ENCODE peak calls at places on chromosomes 6 and 20, in seven cellular contexts. H is iPS-NIHi11, Z is midbrain, I is cardiac fibroblast, G is GF-D8, Y is WTC11, K is ACHN. X is an unnamed sample.
A peak's percentile ranks its signal among the peaks of the same experiment; 100 is the strongest.

GRCh38 chr6:139546117-139546495 is 171.7 kb upstream of the CITED2 start:
- DNase-seq in H (no peak), Z (no peak), I (no peak), G (no peak), Y (no peak), K (no peak), X (no peak)

GRCh38 chr6:140059947-140060346 is 685.5 kb upstream of the CITED2 start:
- DNase-seq in H (no peak), Z (no peak), I (no peak), G (no peak), Y (no peak), K (no peak), X (no peak)

GRCh38 chr6:119749341-119749740 is 399.8 kb upstream of the MAN1A1 start:
- DNase-seq in H (no peak), Z (no peak), I (no peak), G (no peak), Y (no peak), K (no peak), X (no peak)

GRCh38 chr6:20900396-20901160 is 366.3 kb downstream of the CDKAL1 start:
- DNase-seq in H (no peak), Z (no peak), I (no peak), G (no peak), Y (no peak), K (no peak), X (no peak)

GRCh38 chr6:32239462-32239861 is 15.6 kb upstream of the NOTCH4 start:
- DNase-seq in H (no peak), Z (no peak), I (no peak), G (no peak), Y (no peak), K (no peak), X (no peak)

GRCh38 chr6:4794140-4794707 is 18.0 kb downstream of the CDYL start:
- DNase-seq in H (peak; percentile 48), Z (no peak), I (no peak), G (no peak), Y (no peak), K (no peak), X (no peak)

GRCh38 chr20:62311832-62312661 is 9.2 kb downstream of the ADRM1 start:
- DNase-seq in H (no peak), Z (no peak), I (no peak), G (no peak), Y (no peak), K (no peak), X (no peak)

GRCh38 chr6:68252632-68253031 is 382.4 kb upstream of the ADGRB3 start:
- DNase-seq in H (no peak), Z (no peak), I (no peak), G (no peak), Y (no peak), K (no peak), X (no peak)

GRCh38 chr6:7136859-7137334 is 29.1 kb downstream of the RREB1 start:
- DNase-seq in H (no peak), Z (no peak), I (no peak), G (no peak), Y (no peak), K (no peak), X (no peak)

GRCh38 chr20:19692685-19693119 is 65.4 kb upstream of the RIN2 start:
- DNase-seq in H (peak; percentile 72), Z (peak; percentile 46), I (peak; percentile 59), G (no peak), Y (peak; percentile 76), K (peak; percentile 42), X (peak; percentile 7)

GRCh38 chr20:25052255-25053206 is 5.4 kb downstream of the ACSS1 start:
- DNase-seq in H (no peak), Z (no peak), I (no peak), G (no peak), Y (peak; percentile 3), K (no peak), X (no peak)

GRCh38 chr6:28742668-28743270 is 181.0 kb downstream of the TRIM27 start:
- DNase-seq in H (peak; percentile 31), Z (no peak), I (peak; percentile 90), G (no peak), Y (peak; percentile 85), K (peak; percentile 78), X (no peak)

X was measured in AML-193.